ENCODE peak calls at places on chromosomes 2 and 18, in four cellular contexts. K is AG04450, W is prostate gland, N is cardiac muscle cell. S is an unnamed sample.

GRCh38 chr18:58611471-58612131 is 17.3 kb downstream of the ALPK2 start:
- DNase-seq in K (no peak), W (no peak), N (no peak), S (no peak)

GRCh38 chr2:226080323-226080722 is 680.8 kb downstream of the NYAP2 start:
- DNase-seq in K (peak; percentile 84), W (no peak), N (no peak), S (no peak)

GRCh38 chr2:191155608-191156071 is 4.8 kb upstream of the STAT4 start:
- DNase-seq in K (no peak), W (no peak), N (peak; percentile 26), S (peak; percentile 62)

GRCh38 chr18:6024740-6025139 is 129.4 kb upstream of the TMEM200C start:
- DNase-seq in K (no peak), W (no peak), N (no peak), S (no peak)

GRCh38 chr18:62716679-62717058 is 1.3 kb downstream of the PHLPP1 start:
- DNase-seq in K (no peak), W (peak; percentile 43), N (peak; percentile 57), S (no peak)

GRCh38 chr2:224650815-224651439 is 65.2 kb downstream of the CCDC195 start:
- DNase-seq in K (peak; percentile 11), W (peak; percentile 28), N (peak; percentile 63), S (peak; percentile 19)

GRCh38 chr2:38690499-38691420 is 24.8 kb downstream of the GALM start:
- DNase-seq in K (peak; percentile 84), W (peak; percentile 60), N (no peak), S (peak; percentile 35)

GRCh38 chr18:75531851-75532241 is 104.3 kb upstream of the SMIM21 start:
- DNase-seq in K (no peak), W (no peak), N (no peak), S (no peak)

GRCh38 chr2:10332402-10333246 is 29.9 kb downstream of the HPCAL1 start:
- DNase-seq in K (no peak), W (no peak), N (no peak), S (no peak)

GRCh38 chr18:38174594-38174993 is 609.0 kb upstream of the CELF4 start:
- DNase-seq in K (no peak), W (no peak), N (peak; percentile 61), S (no peak)

GRCh38 chr2:18376936-18377335 is 183.5 kb downstream of the RDH14 start:
- DNase-seq in K (no peak), W (no peak), N (no peak), S (no peak)

DNA sequence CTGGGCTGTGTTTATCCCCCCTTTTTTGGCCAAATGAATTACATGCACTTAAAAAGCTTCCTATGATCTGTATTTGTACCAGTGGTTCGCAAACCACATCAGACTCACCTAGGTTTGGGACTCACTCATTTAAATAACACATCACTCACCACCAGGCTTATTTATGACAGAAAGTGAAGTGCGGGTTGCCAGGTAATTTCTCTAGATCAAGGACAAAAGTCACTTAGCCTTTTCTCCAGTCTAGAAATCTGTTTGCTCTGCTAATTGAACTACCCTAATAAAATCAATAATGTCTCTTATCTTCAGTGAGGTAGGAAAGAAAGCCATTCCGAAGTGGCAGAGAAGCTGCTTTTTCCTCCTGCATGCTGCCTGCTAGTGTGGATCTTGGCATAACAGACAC is 88.1 kb upstream of the SLC8A1 start:
- DNase-seq in K (no peak), W (no peak), N (no peak), S (no peak)
- H3K4me3 ChIP-seq in K (no peak overlapping the region), W (no peak overlapping the region), N (no peak overlapping the region), S (no peak overlapping the region)

GRCh38 chr2:5537180-5537579 is 155.0 kb upstream of the SOX11 start:
- DNase-seq in K (no peak), W (no peak), N (no peak), S (no peak)
- TF ChIP-seq CTCF in K (no peak), W (no peak), N (no peak), S (no peak)

DNA sequence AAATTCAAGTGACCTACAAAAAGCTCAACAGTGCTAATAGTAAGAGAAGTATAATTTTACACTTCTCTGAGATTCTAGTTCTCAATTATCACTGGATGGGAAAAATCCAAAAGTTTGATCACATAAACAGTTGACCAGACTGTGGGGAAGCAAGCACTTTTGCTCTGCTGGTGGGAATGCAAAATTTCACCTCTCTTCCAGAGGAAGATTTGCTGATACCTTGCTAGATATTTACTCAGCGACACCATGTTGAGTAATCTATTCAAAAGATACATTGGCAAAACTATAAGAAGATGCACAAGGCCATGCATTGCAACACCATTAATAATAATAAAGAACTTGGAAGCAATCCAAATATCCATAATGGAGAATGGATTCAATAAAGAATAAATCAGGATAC is 204.4 kb downstream of the MREG start:
- DNase-seq in K (no peak), W (no peak), N (no peak), S (no peak)
- H3K4me3 ChIP-seq in K (no peak overlapping the region), W (no peak overlapping the region), N (no peak overlapping the region), S (no peak overlapping the region)

DNA sequence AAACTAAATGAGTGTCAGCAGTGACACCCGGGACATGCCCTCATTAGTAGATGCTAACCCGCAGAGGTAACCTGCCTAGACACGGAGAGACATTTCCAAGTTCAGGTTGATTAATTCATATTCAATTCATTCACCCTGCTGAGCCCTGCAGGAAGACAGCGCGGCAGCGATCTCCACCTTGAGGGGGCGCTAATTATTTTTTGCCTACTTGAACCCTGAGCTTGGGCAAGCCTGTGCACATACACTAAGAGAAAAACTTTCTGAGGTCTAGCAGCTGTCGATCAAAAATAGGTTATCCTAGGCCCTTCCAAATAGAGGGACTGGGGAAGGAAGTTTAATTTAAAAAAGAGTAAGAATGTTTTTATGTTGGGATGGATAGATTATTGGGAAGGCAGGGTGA is 1.3 kb upstream of the LYPD6 start:
- DNase-seq in K (no peak), W (no peak), N (no peak), S (no peak)
- TF ChIP-seq CTCF in K (peak; percentile 40), W (no peak), N (peak; percentile 33), S (no peak)

S was measured in LNCaP clone FGC.